ENCODE peak calls at places on chromosomes 7 and 10, in six cellular contexts. K is GM13977, J is mucosa of descending colon, N is epithelial cell of proximal tubule, I is RWPE1, L is astrocyte. S is an unnamed sample.

GRCh38 chr10:52639652-52640051 is 132.9 kb downstream of the MBL2 start:
- DNase-seq in I (no peak), J (no peak), L (peak), N (no peak), K (no peak), S (no peak)

GRCh38 chr10:98487692-98488091 is 41.0 kb upstream of the HPS1 start:
- DNase-seq in K (no peak), N (no peak), I (no peak), L (no peak), J (no peak), S (no peak)

GRCh38 chr7:63114371-63114985 is 884.2 kb upstream of the ZNF722 start:
- DNase-seq in K (no peak), J (no peak), I (no peak), N (no peak), L (no peak), S (no peak)

GRCh38 chr10:119393019-119393418 is 149.5 kb downstream of the RGS10 start:
- DNase-seq in J (no peak), I (no peak), L (no peak), K (no peak), N (no peak), S (no peak)

GRCh38 chr7:29336851-29337627 is 142.5 kb downstream of the CHN2 start:
- DNase-seq in J (no peak), K (no peak), N (no peak), L (no peak), I (no peak), S (no peak)

GRCh38 chr10:61410353-61410752 is 42.8 kb downstream of the TMEM26 start:
- DNase-seq in J (no peak), N (no peak), K (no peak), L (no peak), I (no peak), S (no peak)

GRCh38 chr10:132588301-132589013 is 50.9 kb downstream of the INPP5A start:
- DNase-seq in N (no peak), I (no peak), K (peak), L (no peak), J (no peak), S (peak)

GRCh38 chr10:97711640-97712267 is 1.8 kb upstream of the MARVELD1 start:
- DNase-seq in K (no peak), L (no peak), N (no peak), J (no peak), I (no peak), S (no peak)

GRCh38 chr10:101287922-101288638 is 58.8 kb upstream of the LBX1 start:
- DNase-seq in L (no peak), K (no peak), I (no peak), J (peak), N (no peak), S (peak)

GRCh38 chr7:34748244-34749039 is 90.4 kb downstream of the NPSR1 start:
- DNase-seq in K (no peak), I (peak), J (peak), L (peak), N (peak), S (peak)

GRCh38 chr10:34918060-34918840 is 103.2 kb upstream of the PARD3 start:
- DNase-seq in N (no peak), L (no peak), K (no peak), I (no peak), J (no peak), S (no peak)

GRCh38 chr10:63266337-63267327 is 133.5 kb downstream of the NRBF2 start:
- DNase-seq in N (no peak), I (no peak), K (no peak), J (no peak), L (no peak), S (peak)

GRCh38 chr7:119270045-119270464 is 1002.9 kb upstream of the KCND2 start:
- DNase-seq in I (peak), L (peak), N (peak), K (peak), J (peak), S (peak)

GRCh38 chr10:60649485-60650271 is 128.6 kb upstream of the CDK1 start:
- DNase-seq in L (no peak), I (no peak), N (no peak), J (peak), K (no peak), S (no peak)

GRCh38 chr7:113188396-113188795 is 70.0 kb upstream of the SMIM30 start:
- DNase-seq in I (no peak), L (no peak), J (no peak), N (no peak), K (no peak), S (no peak)

GRCh38 chr10:88794731-88795130 is 7.8 kb upstream of the LIPM start:
- DNase-seq in I (no peak), N (no peak), K (no peak), J (no peak), L (no peak), S (peak)

GRCh38 chr7:121503730-121504129 is 107.6 kb upstream of the FAM3C start:
- DNase-seq in K (no peak), J (no peak), I (no peak), N (no peak), L (no peak), S (no peak)

GRCh38 chr10:88385601-88386203 is 197.4 kb downstream of the RNLS start:
- DNase-seq in K (peak), L (no peak), N (peak), I (peak), J (peak), S (no peak)

GRCh38 chr7:7944619-7945282 is 23.8 kb upstream of the GLCCI1 start:
- DNase-seq in J (peak), I (no peak), L (no peak), K (peak), N (no peak), S (no peak)

GRCh38 chr10:122468923-122469781 is 7.8 kb downstream of the HTRA1 start:
- DNase-seq in J (no peak), L (peak), K (no peak), I (peak), N (peak), S (peak)

GRCh38 chr10:101258179-101258885 is 29.1 kb upstream of the LBX1 start:
- DNase-seq in K (peak), L (no peak), I (peak), N (no peak), J (no peak), S (no peak)

DNA sequence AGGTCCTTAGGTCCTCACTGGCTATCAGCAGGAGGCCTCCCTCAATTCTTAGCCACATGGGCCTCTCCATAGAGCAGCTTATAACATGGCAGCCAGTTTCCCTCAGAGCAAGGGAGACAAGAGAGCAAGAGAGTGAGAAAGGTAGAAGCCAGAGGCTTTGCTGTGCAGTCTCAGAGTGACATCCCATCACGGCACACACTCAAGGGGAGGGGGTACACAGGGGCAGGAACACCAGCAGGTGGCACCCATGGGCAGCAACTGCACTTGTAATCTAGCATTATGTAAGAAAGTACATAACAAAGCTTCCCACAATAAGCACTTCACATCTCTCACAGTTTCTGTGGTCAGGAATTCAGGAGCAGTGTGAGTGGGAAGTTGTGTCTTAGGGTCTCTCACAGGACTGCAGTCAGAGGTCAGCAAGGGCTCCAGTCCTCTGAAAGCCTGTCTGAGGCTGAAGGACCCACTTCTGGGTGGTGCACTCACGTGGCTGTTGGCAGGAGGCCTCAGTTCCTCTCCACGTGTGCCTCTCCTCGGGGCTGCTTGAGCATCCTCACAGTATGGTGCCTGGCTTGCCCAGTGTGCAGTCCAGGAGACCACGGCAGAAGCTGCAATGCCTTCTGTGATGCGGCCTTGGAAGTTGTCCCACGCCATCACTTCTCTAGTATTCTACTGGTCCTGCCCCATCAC is 159.4 kb downstream of the OAT start:
- DNase-seq in K (no peak), N (no peak), J (peak), I (no peak), L (no peak), S (no peak)
- TF ChIP-seq CTCF in K (peak), N (peak), J (no peak), I (no peak), L (no peak), S (no peak)

DNA sequence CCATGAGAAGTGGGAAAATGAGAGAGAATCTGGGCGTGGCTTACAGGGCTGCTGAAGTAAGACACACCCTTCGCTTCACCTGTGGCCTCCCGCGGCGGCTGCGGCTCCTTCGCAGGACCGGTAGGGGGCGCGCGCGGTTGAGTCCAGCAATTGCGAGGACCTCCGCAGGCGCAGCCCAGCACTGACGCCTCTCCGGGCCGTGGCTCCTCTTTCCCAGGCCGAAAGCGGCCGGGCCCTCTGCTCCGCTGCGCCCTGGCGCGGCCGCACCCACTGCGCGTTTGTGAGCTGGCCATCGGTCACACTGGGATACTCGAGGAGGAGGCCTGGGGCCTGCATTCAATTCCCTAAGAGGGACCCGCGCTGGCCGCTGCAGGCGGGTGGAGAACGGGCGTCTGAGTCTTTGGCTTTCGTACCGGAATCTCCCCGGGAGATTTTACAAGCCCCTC is at the start of gene LRRD1:
- DNase-seq in I (peak), J (peak), K (peak), N (peak), L (peak), S (peak)
- TF ChIP-seq CTCF in I (peak), J (peak), K (peak), N (peak), L (peak), S (peak)

DNA sequence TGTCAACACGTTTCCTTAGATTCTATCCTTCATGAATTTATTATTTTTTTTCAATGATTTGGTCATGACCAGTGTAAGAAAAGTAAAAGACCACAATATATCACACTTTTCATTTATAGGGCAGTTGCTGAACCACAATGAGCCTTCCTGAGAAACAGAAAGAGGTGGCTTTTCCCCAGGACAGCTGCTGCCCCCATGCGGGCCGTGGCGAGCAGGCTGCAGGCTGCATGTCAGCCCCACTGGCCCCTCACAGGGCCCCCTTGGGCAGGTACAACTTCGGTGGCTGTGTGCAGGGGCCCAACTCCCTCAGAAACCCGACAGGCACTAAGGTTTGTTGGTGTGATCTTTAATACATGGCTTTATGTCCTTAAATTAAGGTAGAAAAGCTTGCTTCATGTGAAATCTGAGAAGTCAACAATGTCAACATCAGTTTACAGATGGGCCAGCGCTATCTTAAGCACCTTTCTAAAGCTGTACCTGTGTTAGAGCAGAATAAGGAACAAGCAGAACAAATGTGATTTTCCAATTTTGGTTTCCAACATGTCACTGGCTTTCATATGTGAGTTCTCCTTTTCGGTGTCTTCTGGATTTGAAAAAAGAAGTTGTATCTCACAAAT is 10.6 kb downstream of the BEND7 start:
- DNase-seq in K (peak), J (no peak), N (no peak), I (no peak), L (no peak), S (no peak)
- TF ChIP-seq CTCF in K (peak), J (no peak), N (peak), I (peak), L (peak), S (peak)

GRCh38 chr10:585502-585901 is 104.0 kb downstream of the DIP2C start:
- DNase-seq in J (no peak), I (no peak), K (no peak), L (no peak), N (no peak), S (no peak)
- TF ChIP-seq CTCF in J (no peak), I (no peak), K (no peak), L (no peak), N (no peak), S (no peak)